ENCODE peak calls at places on chromosomes 4 and X, in seven cellular contexts. F is gastrocnemius medialis, P is tibial nerve, Z is sigmoid colon, X is testis, A is stomach, V is IMR-90. J is an unnamed sample.

GRCh38 chrX:40945366-40945713 is 139.9 kb upstream of the USP9X start:
- DNase-seq in F (peak; percentile 80), P (peak; percentile 54), Z (peak; percentile 76), X (peak; percentile 31), A (no peak), V (peak; percentile 87), J (peak; percentile 48)

GRCh38 chr4:187767158-187767557 is 228.4 kb upstream of the ZFP42 start:
- DNase-seq in F (no peak), P (no peak), Z (no peak), X (no peak), A (no peak), V (no peak), J (no peak)

GRCh38 chr4:7441201-7441600 is 6.5 kb upstream of the PSAPL1 start:
- DNase-seq in F (no peak), P (no peak), Z (no peak), X (no peak), A (no peak), V (no peak), J (no peak)

GRCh38 chrX:53456254-53456653 is 22.1 kb upstream of the HSD17B10 start:
- DNase-seq in F (no peak), P (no peak), Z (no peak), X (no peak), A (no peak), V (peak; percentile 76), J (no peak)

GRCh38 chr4:154985673-154986072 is 204.6 kb downstream of the RBM46 start:
- DNase-seq in F (no peak), P (no peak), Z (no peak), X (no peak), A (no peak), V (no peak), J (no peak)

GRCh38 chr4:172411180-172411579 is 598.0 kb downstream of the GALNTL6 start:
- DNase-seq in F (no peak), P (no peak), Z (no peak), X (no peak), A (no peak), V (no peak), J (no peak)

GRCh38 chrX:154519389-154519788 is 3.4 kb upstream of the FAM3A start:
- DNase-seq in F (no peak), P (no peak), Z (no peak), X (peak; percentile 25), A (no peak), V (no peak), J (no peak)

GRCh38 chr4:98662619-98663225 is 4.3 kb upstream of the TSPAN5 start:
- DNase-seq in F (no peak), P (no peak), Z (no peak), X (no peak), A (no peak), V (peak; percentile 9), J (no peak)

GRCh38 chr4:3199661-3200422 is 49.1 kb upstream of the MSANTD1 start:
- DNase-seq in F (peak; percentile 85), P (no peak), Z (no peak), X (peak; percentile 9), A (no peak), V (no peak), J (no peak)

GRCh38 chrX:1442016-1442665 is 10.6 kb downstream of the ASMTL start:
- DNase-seq in F (peak; percentile 4), P (no peak), Z (peak; percentile 54), X (peak; percentile 7), A (no peak), V (no peak), J (peak; percentile 42)

GRCh38 chr4:113256946-113257345 is 207.5 kb downstream of the ANK2 start:
- DNase-seq in F (no peak), P (no peak), Z (no peak), X (no peak), A (no peak), V (peak; percentile 8), J (no peak)

GRCh38 chr4:128579454-128579853 is 230.0 kb upstream of the JADE1 start:
- DNase-seq in F (no peak), P (no peak), Z (no peak), X (no peak), A (no peak), V (no peak), J (no peak)

GRCh38 chrX:74284391-74284952 is 19.5 kb upstream of the ZCCHC13 start:
- DNase-seq in F (no peak), P (no peak), Z (no peak), X (no peak), A (no peak), V (no peak), J (no peak)

GRCh38 chr4:16667464-16667863 is 231.0 kb downstream of the LDB2 start:
- DNase-seq in F (no peak), P (no peak), Z (no peak), X (no peak), A (no peak), V (peak; percentile 95), J (no peak)

GRCh38 chr4:168264903-168265302 is 53.6 kb downstream of the DDX60 start:
- DNase-seq in F (peak; percentile 61), P (no peak), Z (no peak), X (peak; percentile 63), A (no peak), V (no peak), J (peak; percentile 25)

GRCh38 chr4:78542373-78542772 is 9.2 kb upstream of the ANXA3 start:
- DNase-seq in F (no peak), P (no peak), Z (no peak), X (no peak), A (no peak), V (peak; percentile 65), J (no peak)

GRCh38 chr4:41294445-41295062 is 37.8 kb downstream of the UCHL1 start:
- DNase-seq in F (no peak), P (no peak), Z (no peak), X (no peak), A (no peak), V (no peak), J (peak; percentile 19)

GRCh38 chrX:109537324-109537665 is 651 bp downstream of the NXT2 start:
- DNase-seq in F (no peak), P (peak; percentile 21), Z (no peak), X (no peak), A (peak; percentile 49), V (peak; percentile 77), J (no peak)

DNA sequence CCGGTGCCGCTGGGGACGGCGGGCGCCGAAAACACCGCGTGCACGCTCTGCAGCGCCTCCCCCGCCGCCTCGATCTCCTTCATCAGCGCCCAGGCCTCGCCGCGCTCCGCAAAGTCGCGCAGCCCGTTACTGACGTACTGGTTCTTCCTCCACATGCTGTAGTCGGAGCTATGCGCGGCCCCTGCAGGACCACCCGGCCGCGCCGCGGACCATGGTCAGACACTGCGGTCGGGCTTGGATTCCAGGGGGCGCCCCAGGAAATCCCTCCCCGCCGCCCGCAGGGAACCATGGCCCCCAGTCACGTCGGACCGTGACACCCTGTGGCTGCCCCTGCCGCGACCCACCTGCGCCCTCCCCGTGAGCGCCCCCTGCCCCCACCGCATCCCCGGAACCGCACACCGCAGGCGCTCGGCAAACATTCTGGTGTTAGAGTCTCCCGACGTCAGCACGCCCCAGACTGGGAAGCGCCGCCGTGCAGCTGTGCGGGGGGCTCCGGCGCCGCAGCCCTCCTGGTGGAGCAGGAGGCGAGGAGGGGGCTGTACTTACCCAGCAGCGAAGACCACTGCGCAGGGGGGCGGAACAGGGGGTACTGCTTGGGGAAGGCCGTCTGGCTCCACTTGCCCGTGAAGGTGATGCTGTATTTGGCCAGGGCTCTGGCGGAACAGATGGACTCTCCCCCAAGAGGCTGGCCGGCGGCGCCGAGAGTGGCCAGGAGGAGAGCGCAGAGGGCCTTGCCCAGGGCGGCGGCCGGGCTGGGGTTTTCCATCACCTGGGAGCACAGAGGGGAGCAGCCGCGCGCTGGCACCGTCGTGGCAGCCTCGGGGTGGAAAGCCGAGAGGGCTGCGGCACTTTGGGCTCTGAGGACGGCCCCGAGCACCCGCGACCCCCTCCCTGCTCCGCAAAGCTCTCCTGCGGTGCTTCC is 816 bp downstream of the SPON2 start:
- DNase-seq in F (no peak), P (no peak), Z (peak; percentile 71), X (no peak), A (no peak), V (no peak), J (no peak)
- H3K4me1 ChIP-seq in F (peaks cover 47% of the 10 kb centered on the region), P (peaks cover 34% of the 10 kb centered on the region), Z (peaks cover 2% of the 10 kb centered on the region), X (peaks cover 16% of the 10 kb centered on the region), A (peaks cover 34% of the 10 kb centered on the region), V (peaks cover 18% of the 10 kb centered on the region), J (peaks cover 31% of the 10 kb centered on the region)

GRCh38 chr4:52715255-52715897 is 35.8 kb downstream of the ERVMER34-1 start:
- DNase-seq in F (no peak), P (no peak), Z (no peak), X (no peak), A (no peak), V (no peak), J (no peak)

GRCh38 chr4:52716364-52717151 is 34.7 kb downstream of the ERVMER34-1 start:
- DNase-seq in F (no peak), P (no peak), Z (no peak), X (no peak), A (no peak), V (no peak), J (no peak)

GRCh38 chr4:52714597-52715254 is 36.5 kb downstream of the ERVMER34-1 start:
- DNase-seq in F (no peak), P (no peak), Z (no peak), X (no peak), A (no peak), V (no peak), J (no peak)

GRCh38 chr4:52715914-52716313 is 35.3 kb downstream of the ERVMER34-1 start:
- DNase-seq in F (no peak), P (no peak), Z (no peak), X (no peak), A (no peak), V (no peak), J (no peak)

GRCh38 chr4:52718123-52718522 is 33.1 kb downstream of the ERVMER34-1 start:
- DNase-seq in F (no peak), P (no peak), Z (no peak), X (no peak), A (no peak), V (peak; percentile 49), J (no peak)
- TF ChIP-seq POLR2A in F (no peak), P (no peak), Z (no peak), X (no peak), A (no peak), V (no peak), J (no peak)

GRCh38 chr4:82787342-82787741 is 11.3 kb downstream of the SCD5 start:
- DNase-seq in F (no peak), P (no peak), Z (no peak), X (no peak), A (no peak), V (no peak), J (peak; percentile 54)

GRCh38 chr4:82791179-82791578 is 7.4 kb downstream of the SCD5 start:
- DNase-seq in F (no peak), P (no peak), Z (no peak), X (no peak), A (no peak), V (no peak), J (no peak)

GRCh38 chr4:82792912-82793649 is 5.5 kb downstream of the SCD5 start:
- DNase-seq in F (no peak), P (no peak), Z (no peak), X (no peak), A (no peak), V (peak; percentile 26), J (no peak)

GRCh38 chr4:82789377-82789776 is 9.2 kb downstream of the SCD5 start:
- DNase-seq in F (no peak), P (no peak), Z (no peak), X (no peak), A (no peak), V (no peak), J (no peak)

GRCh38 chr4:82790060-82790660 is 8.4 kb downstream of the SCD5 start:
- DNase-seq in F (no peak), P (no peak), Z (no peak), X (no peak), A (no peak), V (no peak), J (no peak)
- H3K27me3 ChIP-seq in F (no peaks in the 10 kb centered on the region), P (no peaks in the 10 kb centered on the region), Z (no peaks in the 10 kb centered on the region), X (no peaks in the 10 kb centered on the region), A (no peaks in the 10 kb centered on the region), V (no peaks in the 10 kb centered on the region), J (no peaks in the 10 kb centered on the region)

GRCh38 chr4:75513529-75514130 is 573 bp downstream of the RCHY1 start:
- DNase-seq in F (no peak), P (no peak), Z (no peak), X (no peak), A (no peak), V (peak; percentile 12), J (no peak)
- H3K4me1 ChIP-seq in F (peaks cover 60% of the 10 kb centered on the region), P (peaks cover 27% of the 10 kb centered on the region), Z (no peaks in the 10 kb centered on the region), X (peaks cover 10% of the 10 kb centered on the region), A (peaks cover 48% of the 10 kb centered on the region), V (peaks cover 4% of the 10 kb centered on the region), J (peaks cover 27% of the 10 kb centered on the region)

J was measured in adrenal gland.